ENCODE peak calls at places on chromosomes 12 and 14, in seven cellular contexts. M, Y, V, L, P, X and Q are unnamed samples.

GRCh38 chr14:64572721-64573508 is 23.2 kb downstream of the PPP1R36 start:
- DNase-seq in V (no peak), Y (no peak), P (no peak), M (no peak), L (no peak), X (no peak), Q (no peak)

GRCh38 chr12:115273446-115273845 is 589.5 kb upstream of the TBX3 start:
- DNase-seq in P (no peak), M (no peak), V (no peak), X (no peak), Y (no peak), L (no peak), Q (no peak)

GRCh38 chr12:14716848-14717444 is 20.5 kb upstream of the GUCY2C start:
- DNase-seq in X (no peak), L (peak), Y (peak), M (no peak), V (peak), P (peak), Q (peak)

GRCh38 chr12:131941116-131941986 is 8.4 kb upstream of the EP400 start:
- DNase-seq in V (peak), M (no peak), X (no peak), Y (no peak), P (no peak), L (no peak), Q (no peak)

GRCh38 chr14:90556050-90556477 is 159.2 kb downstream of the CALM1 start:
- DNase-seq in M (no peak), P (no peak), X (no peak), L (no peak), Y (no peak), V (no peak), Q (no peak)

GRCh38 chr12:27462151-27462694 is 15.7 kb downstream of the SMCO2 start:
- DNase-seq in X (no peak), Y (no peak), V (no peak), M (no peak), L (no peak), P (no peak), Q (no peak)

GRCh38 chr14:89310211-89310610 is 106.8 kb downstream of the FOXN3 start:
- DNase-seq in X (no peak), Y (no peak), L (no peak), M (no peak), V (no peak), P (no peak), Q (no peak)

GRCh38 chr12:90211017-90211416 is 502.4 kb upstream of the ATP2B1 start:
- DNase-seq in V (no peak), X (peak), M (no peak), L (no peak), P (no peak), Y (no peak), Q (no peak)

GRCh38 chr12:56451147-56451546 is 1.9 kb upstream of the TIMELESS start:
- DNase-seq in X (no peak), P (no peak), L (no peak), M (no peak), Y (no peak), V (no peak), Q (no peak)

GRCh38 chr12:45458854-45459807 is 243.2 kb downstream of the ANO6 start:
- DNase-seq in X (no peak), Y (no peak), M (no peak), V (no peak), P (no peak), L (no peak), Q (no peak)

GRCh38 chr12:21276826-21277225 is 57.9 kb downstream of the SLCO1A2 start:
- DNase-seq in L (no peak), V (no peak), X (no peak), Y (no peak), M (no peak), P (no peak), Q (no peak)

GRCh38 chr12:3600039-3600720 is 109.2 kb downstream of the PRMT8 start:
- DNase-seq in P (no peak), V (no peak), M (no peak), L (no peak), Y (no peak), X (no peak), Q (no peak)

GRCh38 chr12:40727774-40728483 is 35.7 kb downstream of the CNTN1 start:
- DNase-seq in P (no peak), M (no peak), Y (no peak), L (peak), V (no peak), X (no peak), Q (no peak)

GRCh38 chr12:29889737-29890136 is 106.0 kb upstream of the TMTC1 start:
- DNase-seq in V (no peak), L (peak), Y (peak), M (peak), P (no peak), X (no peak), Q (no peak)

GRCh38 chr12:94704452-94704871 is 54.1 kb upstream of the TMCC3 start:
- DNase-seq in V (no peak), M (no peak), X (no peak), P (no peak), Y (no peak), L (no peak), Q (no peak)

GRCh38 chr14:102914474-102915291 is 7.8 kb upstream of the AMN start:
- DNase-seq in M (no peak), L (no peak), X (no peak), P (no peak), V (peak), Y (peak), Q (no peak)

GRCh38 chr12:90816353-90817089 is 138.5 kb downstream of the CCER1 start:
- DNase-seq in Y (no peak), X (no peak), M (no peak), V (no peak), L (no peak), P (no peak), Q (no peak)

GRCh38 chr12:96099431-96099830 is 64.0 kb upstream of the LTA4H start:
- DNase-seq in L (no peak), X (no peak), Y (no peak), M (no peak), V (no peak), P (no peak), Q (no peak)

GRCh38 chr12:79690606-79691298 is at the start of gene PAWR:
- DNase-seq in V (no peak), L (no peak), M (peak), X (no peak), Y (peak), P (peak), Q (no peak)

GRCh38 chr12:11209098-11209497 is 22.4 kb upstream of the TAS2R42 start:
- DNase-seq in P (no peak), V (no peak), Y (no peak), X (no peak), M (no peak), L (no peak), Q (no peak)

GRCh38 chr12:53795927-53796326 is 44.1 kb upstream of the CISTR start:
- DNase-seq in X (no peak), Y (no peak), V (no peak), P (no peak), L (no peak), M (no peak), Q (no peak)

GRCh38 chr12:122382919-122383350 is 39.5 kb downstream of the CLIP1 start:
- DNase-seq in X (no peak), M (no peak), L (no peak), Y (no peak), V (no peak), P (no peak), Q (no peak)

GRCh38 chr12:109715310-109716091 is 1.9 kb downstream of the FAM222A start:
- DNase-seq in L (peak), V (peak), M (no peak), X (no peak), Y (no peak), P (peak), Q (no peak)

GRCh38 chr12:15751741-15752140 is 37.4 kb downstream of the EPS8 start:
- DNase-seq in V (no peak), P (no peak), L (no peak), X (no peak), Y (no peak), M (no peak), Q (no peak)

GRCh38 chr14:77190977-77191376 is 9.4 kb downstream of the TMEM63C start:
- DNase-seq in M (no peak), V (no peak), L (no peak), X (no peak), Y (no peak), P (no peak), Q (no peak)

GRCh38 chr12:56080556-56081138 is 682 bp downstream of the ERBB3 start:
- DNase-seq in L (no peak), V (no peak), Y (peak), M (no peak), X (no peak), P (no peak), Q (no peak)

GRCh38 chr12:117025481-117026151 is 73.6 kb downstream of the TESC start:
- DNase-seq in P (peak), L (peak), X (peak), M (peak), Y (peak), V (peak), Q (no peak)

GRCh38 chr12:54680374-54680773 is 32.2 kb upstream of the DCD start:
- DNase-seq in L (peak), X (peak), P (peak), M (no peak), V (no peak), Y (peak), Q (peak)

GRCh38 chr14:39339003-39339402 is 93.2 kb downstream of the FBXO33 start:
- DNase-seq in Y (no peak), X (no peak), M (no peak), V (no peak), L (no peak), P (no peak), Q (no peak)

GRCh38 chr12:80490329-80490728 is 46.3 kb downstream of the PTPRQ start:
- DNase-seq in P (no peak), Y (no peak), V (no peak), L (no peak), X (no peak), M (no peak), Q (no peak)

GRCh38 chr12:64273527-64274403 is 51.7 kb upstream of the KICS2 start:
- DNase-seq in P (peak), X (no peak), M (no peak), V (no peak), Y (no peak), L (peak), Q (peak)

GRCh38 chr14:70735043-70735442 is 74.3 kb downstream of the MAP3K9 start:
- DNase-seq in P (no peak), Y (no peak), L (no peak), X (no peak), V (no peak), M (no peak), Q (no peak)

GRCh38 chr12:47509398-47509851 is 196.4 kb downstream of the RPAP3 start:
- DNase-seq in M (no peak), P (no peak), V (no peak), L (no peak), Y (no peak), X (no peak), Q (no peak)

GRCh38 chr14:23831591-23831990 is 122.0 kb upstream of the DHRS4 start:
- DNase-seq in V (no peak), X (no peak), M (no peak), L (peak), P (no peak), Y (no peak), Q (no peak)

GRCh38 chr14:92520102-92520651 is 6.6 kb downstream of the RIN3 start:
- DNase-seq in X (no peak), P (no peak), L (peak), Y (no peak), M (no peak), V (no peak), Q (no peak)
- TF ChIP-seq CTCF in X (no peak), P (no peak), L (no peak), Y (no peak), M (no peak), V (no peak), Q (no peak)

GRCh38 chr12:43291516-43291915 is 260.5 kb downstream of the ADAMTS20 start:
- DNase-seq in L (no peak), V (no peak), X (no peak), M (no peak), Y (no peak), P (no peak), Q (no peak)

GRCh38 chr12:43288666-43289065 is 263.3 kb downstream of the ADAMTS20 start:
- DNase-seq in M (no peak), Y (no peak), X (no peak), L (no peak), V (no peak), P (no peak), Q (no peak)

GRCh38 chr12:43289412-43289811 is 262.6 kb downstream of the ADAMTS20 start:
- DNase-seq in L (no peak), P (no peak), Y (no peak), V (no peak), X (no peak), M (no peak), Q (no peak)

GRCh38 chr12:43292699-43293098 is 259.3 kb downstream of the ADAMTS20 start:
- DNase-seq in Y (no peak), P (no peak), M (no peak), L (no peak), V (no peak), X (no peak), Q (no peak)

DNA sequence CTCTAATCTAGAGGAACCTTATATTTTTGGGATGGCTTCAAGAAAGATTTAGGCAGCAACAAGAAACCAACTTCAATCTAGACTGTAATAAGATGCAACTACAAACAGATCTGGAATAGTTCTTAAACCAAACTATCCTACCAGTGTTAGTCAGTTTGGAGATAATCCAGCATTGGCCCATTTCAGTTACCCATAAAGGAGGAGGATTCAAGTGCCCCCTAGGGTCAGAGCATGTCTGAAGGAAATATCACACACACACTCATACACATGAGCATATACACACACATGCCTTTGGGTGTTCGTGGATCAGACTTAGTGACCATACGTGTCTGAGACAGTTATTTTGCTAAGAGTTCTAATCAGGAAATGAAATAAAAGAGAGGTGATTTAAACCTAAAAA is 261.2 kb downstream of the ADAMTS20 start:
- DNase-seq in X (no peak), M (no peak), P (no peak), Y (no peak), V (no peak), L (no peak), Q (no peak)
- TF ChIP-seq CTCF in X (no peak), M (no peak), P (no peak), Y (no peak), V (no peak), L (no peak), Q (no peak)

GRCh38 chr14:94051115-94051514 is 25.0 kb downstream of the OTUB2 start:
- DNase-seq in P (no peak), L (no peak), X (no peak), Y (no peak), M (peak), V (no peak), Q (no peak)
- TF ChIP-seq CTCF in P (no peak), L (peak), X (no peak), Y (no peak), M (peak), V (no peak), Q (peak)

GRCh38 chr12:68932123-68932700 is 759 bp downstream of the CPM start:
- DNase-seq in P (no peak), V (no peak), L (peak), X (no peak), M (no peak), Y (peak), Q (no peak)

GRCh38 chr12:68933564-68933893 is 558 bp upstream of the CPM start:
- DNase-seq in V (no peak), L (no peak), P (no peak), X (no peak), M (no peak), Y (no peak), Q (no peak)

GRCh38 chr12:68934392-68934791 is 1.4 kb upstream of the CPM start:
- DNase-seq in L (no peak), M (no peak), P (no peak), Y (no peak), X (no peak), V (no peak), Q (no peak)

GRCh38 chr12:68930178-68930577 is 2.8 kb downstream of the CPM start:
- DNase-seq in P (no peak), V (no peak), M (no peak), Y (no peak), L (no peak), X (no peak), Q (no peak)

DNA sequence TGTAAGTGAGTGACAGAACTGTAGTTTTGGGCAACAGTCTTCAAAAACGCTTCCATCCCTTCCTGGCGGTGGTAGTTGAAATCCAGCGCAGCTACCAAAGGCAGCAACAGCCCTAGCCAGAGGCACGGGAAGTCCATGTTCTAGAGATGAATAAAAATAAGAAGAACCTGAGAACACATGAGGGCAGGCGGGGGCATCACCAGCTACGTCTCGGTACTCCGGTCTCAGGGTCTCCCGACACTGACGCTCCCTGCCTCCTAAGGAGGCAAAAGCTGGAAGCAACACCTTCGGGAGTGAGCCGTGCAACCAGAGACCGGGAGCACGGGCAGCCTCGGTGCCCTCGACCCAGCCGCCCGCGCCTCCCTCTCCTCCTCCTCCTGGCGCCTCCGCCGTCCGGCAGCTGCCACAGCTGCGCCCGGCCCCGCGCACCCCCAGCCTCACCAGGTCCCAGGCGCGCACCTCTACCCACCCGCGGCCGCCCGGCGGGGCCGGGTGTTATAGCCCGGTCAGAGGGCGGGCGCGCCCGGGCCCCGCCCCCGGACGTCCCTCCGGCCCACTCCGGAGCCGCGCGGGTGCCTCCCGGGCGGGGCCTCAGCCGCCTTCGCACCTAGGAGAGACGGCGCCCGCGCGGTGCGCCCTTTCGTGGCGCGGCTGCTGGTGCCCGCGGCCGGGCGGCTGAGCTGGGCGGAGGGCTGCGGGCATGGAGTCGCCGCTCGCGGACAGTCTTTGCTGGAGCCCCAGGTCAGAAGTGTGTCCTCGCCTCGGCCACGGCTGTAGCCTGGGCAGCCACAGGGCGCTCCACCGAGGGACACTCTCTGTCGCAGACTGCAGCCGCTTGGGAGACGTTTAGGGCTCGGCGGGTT is at the start of gene CPM:
- DNase-seq in X (no peak), L (peak), Y (peak), P (peak), M (peak), V (peak), Q (no peak)
- TF ChIP-seq CTCF in X (no peak), L (no peak), Y (no peak), P (no peak), M (no peak), V (no peak), Q (no peak)

GRCh38 chr12:108457734-108458361 is 57.2 kb upstream of the FICD start:
- DNase-seq in Y (no peak), M (no peak), V (no peak), X (no peak), P (no peak), L (no peak), Q (no peak)
- TF ChIP-seq CTCF in Y (no peak), M (peak), V (no peak), X (no peak), P (no peak), L (no peak), Q (no peak)